ENCODE peak calls at places on chromosome 20, in four cellular contexts. Y is SK-N-SH, G is putamen, C is SHP77. Z is an unnamed sample.

GRCh38 chr20:6008254-6008653 is 45.6 kb downstream of the LRRN4 start:
- DNase-seq in Y (no peak), C (no peak), G (peak), Z (no peak)

GRCh38 chr20:31987744-31988143 is 19.8 kb downstream of the XKR7 start:
- DNase-seq in Y (no peak), G (no peak), C (no peak), Z (no peak)

GRCh38 chr20:4951299-4951698 is 50.0 kb downstream of the SLC23A2 start:
- DNase-seq in Y (no peak), C (no peak), G (peak), Z (no peak)

GRCh38 chr20:25022680-25023079 is 30.1 kb upstream of the APMAP start:
- DNase-seq in C (no peak), Y (no peak), G (no peak), Z (no peak)

GRCh38 chr20:19021406-19022117 is 190.9 kb upstream of the SLC24A3 start:
- DNase-seq in G (no peak), Y (no peak), C (no peak), Z (peak)

GRCh38 chr20:38023181-38024085 is 9.8 kb downstream of the TTI1 start:
- DNase-seq in Y (no peak), C (no peak), G (no peak), Z (no peak)

GRCh38 chr20:59824711-59825562 is 108.5 kb downstream of the SYCP2 start:
- DNase-seq in C (no peak), Y (peak), G (no peak), Z (peak)

GRCh38 chr20:44309763-44310663 is 989 bp downstream of the FITM2 start:
- DNase-seq in G (no peak), C (no peak), Y (no peak), Z (no peak)

GRCh38 chr20:50297498-50298348 is 107.1 kb downstream of the CEBPB start:
- DNase-seq in G (no peak), C (no peak), Y (no peak), Z (no peak)

GRCh38 chr20:63325554-63326313 is 32.7 kb downstream of the COL20A1 start:
- DNase-seq in G (no peak), C (no peak), Y (no peak), Z (no peak)

GRCh38 chr20:57714409-57715267 is 4.8 kb upstream of the PMEPA1 start:
- DNase-seq in Y (no peak), C (no peak), G (no peak), Z (no peak)

GRCh38 chr20:49785851-49786174 is 26.8 kb upstream of the SLC9A8 start:
- DNase-seq in C (no peak), Y (no peak), G (no peak), Z (no peak)

GRCh38 chr20:53621482-53622246 is 28.0 kb upstream of the ZNF217 start:
- DNase-seq in Y (peak), G (no peak), C (no peak), Z (no peak)

GRCh38 chr20:43389839-43390626 is 67.7 kb upstream of the SRSF6 start:
- DNase-seq in Y (peak), C (no peak), G (no peak), Z (no peak)

GRCh38 chr20:62174021-62174804 is 8.6 kb upstream of the MTG2 start:
- DNase-seq in Y (no peak), C (no peak), G (no peak), Z (no peak)

GRCh38 chr20:24164360-24164759 is 175.8 kb upstream of the GGTLC1 start:
- DNase-seq in G (no peak), Y (peak), C (no peak), Z (no peak)

GRCh38 chr20:16434087-16434664 is 139.1 kb downstream of the KIF16B start:
- DNase-seq in G (no peak), C (peak), Y (peak), Z (peak)

GRCh38 chr20:47952165-47952564 is 166.9 kb upstream of the SULF2 start:
- DNase-seq in G (no peak), C (no peak), Y (no peak), Z (no peak)

GRCh38 chr20:22339091-22339881 is 245.1 kb downstream of the FOXA2 start:
- DNase-seq in C (peak), Y (peak), G (peak), Z (no peak)

GRCh38 chr20:53003420-53003819 is 31.3 kb downstream of the TSHZ2 start:
- DNase-seq in Y (no peak), G (no peak), C (no peak), Z (no peak)

GRCh38 chr20:31839782-31840487 is 5.5 kb downstream of the FOXS1 start:
- DNase-seq in G (no peak), C (no peak), Y (no peak), Z (no peak)

GRCh38 chr20:58852559-58853271 is at the start of gene GNAS:
- DNase-seq in C (peak), Y (peak), G (no peak), Z (no peak)

GRCh38 chr20:59987135-59987534 is 28.9 kb downstream of the CDH26 start:
- DNase-seq in C (no peak), G (no peak), Y (no peak), Z (no peak)

GRCh38 chr20:7291946-7292345 is 524.5 kb downstream of the BMP2 start:
- DNase-seq in G (no peak), C (no peak), Y (no peak), Z (no peak)

GRCh38 chr20:23546435-23547144 is 21.7 kb downstream of the CST9L start:
- DNase-seq in C (no peak), Y (no peak), G (no peak), Z (no peak)

GRCh38 chr20:34753706-34754461 is 49.7 kb downstream of the TP53INP2 start:
- DNase-seq in Y (no peak), C (no peak), G (no peak), Z (no peak)

Z was measured in osteocyte.